ENCODE peak calls at places on chromosomes 4 and X, in seven cellular contexts. F is astrocyte of the cerebellum, E is cardiac fibroblast, K is fibroblast of mammary gland, N is GM20000, H is GM10248, I is A549. U is an unnamed sample.

GRCh38 chrX:155094468-155095061 is 23.3 kb downstream of the BRCC3 start:
- DNase-seq in F (peak; percentile 2), E (peak; percentile 39), K (peak; percentile 45), N (no peak), H (no peak), I (no peak), U (no peak)

GRCh38 chrX:13029831-13030771 is 14.3 kb downstream of the FAM9C start:
- DNase-seq in F (no peak), E (peak; percentile 40), K (no peak), N (no peak), H (no peak), I (no peak), U (no peak)

GRCh38 chrX:100072286-100072685 is 337.8 kb downstream of the PCDH19 start:
- DNase-seq in F (no peak), E (peak; percentile 20), K (peak; percentile 21), N (no peak), H (no peak), I (no peak), U (no peak)

GRCh38 chrX:103918584-103919335 is 43.7 kb upstream of the TMSB15B start:
- DNase-seq in F (no peak), E (peak; percentile 52), K (peak; percentile 42), N (peak; percentile 49), H (peak; percentile 62), I (peak; percentile 58), U (peak; percentile 37)

GRCh38 chrX:55135171-55135570 is 46.4 kb downstream of the PAGE2 start:
- DNase-seq in F (peak; percentile 6), E (peak; percentile 49), K (peak; percentile 31), N (no peak), H (no peak), I (peak; percentile 7), U (peak; percentile 24)

GRCh38 chr4:16931906-16932305 is 33.5 kb upstream of the LDB2 start:
- DNase-seq in F (no peak), E (peak; percentile 11), K (peak; percentile 8), N (no peak), H (no peak), I (no peak), U (no peak)

GRCh38 chr4:132227349-132228165 is 921.5 kb upstream of the PCDH10 start:
- DNase-seq in F (no peak), E (peak; percentile 66), K (peak; percentile 25), N (no peak), H (no peak), I (peak; percentile 1), U (no peak)

GRCh38 chr4:3442959-3443749 is 1.4 kb downstream of the HGFAC start:
- DNase-seq in F (no peak), E (peak; percentile 31), K (peak; percentile 11), N (peak; percentile 96), H (peak; percentile 93), I (peak; percentile 58), U (no peak)

GRCh38 chrX:75603833-75604232 is 81.0 kb upstream of the ZDHHC15 start:
- DNase-seq in F (peak; percentile 11), E (peak; percentile 33), K (peak; percentile 36), N (peak; percentile 13), H (peak; percentile 28), I (peak; percentile 16), U (peak; percentile 15)

GRCh38 chr4:112766422-112766821 is 129.5 kb downstream of the LARP7 start:
- DNase-seq in F (peak; percentile 16), E (peak; percentile 52), K (peak; percentile 43), N (peak; percentile 37), H (peak; percentile 27), I (no peak), U (peak; percentile 34)

GRCh38 chrX:6891404-6891803 is 256.1 kb upstream of the STS start:
- DNase-seq in F (no peak), E (no peak), K (no peak), N (no peak), H (no peak), I (no peak), U (no peak)

GRCh38 chrX:27336466-27337091 is 126.6 kb downstream of the PPP4R3C start:
- DNase-seq in F (no peak), E (peak; percentile 25), K (peak; percentile 4), N (peak; percentile 3), H (peak; percentile 18), I (peak; percentile 1), U (no peak)

GRCh38 chrX:11105080-11105479 is 6.1 kb upstream of the HCCS start:
- DNase-seq in F (no peak), E (peak; percentile 49), K (peak; percentile 67), N (no peak), H (no peak), I (peak; percentile 6), U (peak; percentile 26)

GRCh38 chr4:106355193-106355592 is 13.4 kb downstream of the GIMD1 start:
- DNase-seq in F (no peak), E (no peak), K (no peak), N (no peak), H (no peak), I (no peak), U (no peak)

GRCh38 chr4:183241322-183241640 is 78.8 kb downstream of the CLDN22 start:
- DNase-seq in F (peak; percentile 41), E (peak; percentile 88), K (peak; percentile 94), N (no peak), H (no peak), I (no peak), U (peak; percentile 51)

GRCh38 chr4:163866728-163867313 is 372.3 kb downstream of the TMA16 start:
- DNase-seq in F (peak; percentile 15), E (no peak), K (peak; percentile 79), N (no peak), H (no peak), I (no peak), U (no peak)

GRCh38 chr4:174437324-174437723 is 85.0 kb downstream of the HPGD start:
- DNase-seq in F (peak; percentile 52), E (peak; percentile 13), K (peak; percentile 95), N (no peak), H (no peak), I (peak; percentile 43), U (no peak)

GRCh38 chr4:108636246-108636645 is 14.2 kb upstream of the OSTC start:
- DNase-seq in F (no peak), E (no peak), K (peak; percentile 41), N (no peak), H (no peak), I (no peak), U (no peak)

GRCh38 chr4:40845136-40845910 is 95.6 kb downstream of the NSUN7 start:
- DNase-seq in F (no peak), E (no peak), K (no peak), N (no peak), H (no peak), I (no peak), U (no peak)

DNA sequence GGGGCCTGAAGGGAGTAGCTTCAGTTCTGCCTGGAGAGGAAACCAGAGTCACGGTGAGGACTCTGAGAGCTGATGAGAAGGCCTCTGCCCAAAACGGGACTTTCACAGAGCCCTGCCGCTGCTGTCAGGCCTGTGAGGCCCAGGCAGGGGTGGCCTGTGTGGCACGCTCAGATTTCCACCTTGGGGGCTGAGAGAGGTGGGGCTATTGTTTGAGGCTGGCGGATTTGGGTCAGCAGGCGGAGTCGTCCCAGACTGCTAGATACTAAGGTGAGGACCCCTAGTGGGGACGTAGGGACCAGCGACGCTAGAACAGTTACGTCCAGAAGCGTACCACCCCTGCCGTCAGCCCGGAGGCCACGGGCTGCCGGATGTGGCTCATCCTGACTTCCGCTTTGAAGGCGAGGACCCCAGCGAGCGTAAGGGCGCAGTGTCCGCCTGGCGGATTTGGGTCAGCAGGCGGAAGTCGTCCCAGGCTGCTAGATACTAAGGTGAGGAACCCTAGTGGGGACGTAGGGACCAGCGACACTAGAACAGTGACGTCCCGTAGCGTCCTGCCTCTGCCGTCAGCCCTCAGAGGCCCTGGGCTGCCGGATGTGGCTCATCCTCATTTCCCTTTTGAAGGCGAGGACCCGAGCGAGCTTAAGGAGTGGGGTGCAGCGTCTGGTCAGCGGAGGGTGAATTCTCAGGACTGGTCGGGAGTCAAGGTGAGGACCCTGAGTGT is at the start of gene MAGEB1:
- DNase-seq in F (no peak), E (no peak), K (no peak), N (no peak), H (no peak), I (no peak), U (no peak)
- TF ChIP-seq CTCF in F (no peak), E (no peak), K (no peak), N (no peak), H (no peak), I (no peak), U (no peak)

GRCh38 chr4:150875367-150875766 is 139.7 kb downstream of the LRBA start:
- DNase-seq in F (no peak), E (no peak), K (no peak), N (no peak), H (no peak), I (no peak), U (no peak)
- TF ChIP-seq CTCF in F (no peak), E (no peak), K (no peak), N (no peak), H (no peak), I (no peak), U (no peak)

DNA sequence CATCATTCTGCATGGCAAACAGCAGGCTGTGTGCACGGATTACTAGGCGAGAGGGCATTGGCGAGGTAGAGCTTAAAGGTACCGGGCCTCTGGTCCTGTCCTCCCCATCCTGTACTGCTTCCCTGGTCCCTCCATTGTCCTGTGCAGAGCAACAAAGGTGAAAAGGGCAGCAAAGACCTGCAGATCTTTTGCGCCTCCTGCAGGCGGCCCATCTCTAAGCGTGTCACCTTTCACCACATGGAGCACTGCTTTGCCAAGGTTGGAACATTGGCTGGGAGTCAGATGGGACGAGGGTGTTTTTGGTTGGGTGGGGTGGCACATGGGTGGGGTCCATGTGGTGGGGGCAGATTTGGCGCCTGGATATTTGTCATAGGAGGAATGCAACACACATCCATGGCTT is 64.7 kb upstream of the UXT start:
- DNase-seq in F (no peak), E (no peak), K (no peak), N (no peak), H (peak; percentile 10), I (no peak), U (no peak)
- TF ChIP-seq CTCF in F (no peak), E (no peak), K (no peak), N (no peak), H (peak; percentile 7), I (no peak), U (no peak)

GRCh38 chr4:140595065-140595464 is 26.3 kb upstream of the UCP1 start:
- DNase-seq in F (no peak), E (peak; percentile 31), K (peak; percentile 5), N (no peak), H (peak; percentile 34), I (peak; percentile 25), U (peak; percentile 2)
- TF ChIP-seq CTCF in F (peak; percentile 50), E (peak; percentile 49), K (peak; percentile 44), N (peak; percentile 28), H (no peak), I (peak; percentile 51), U (peak; percentile 55)

GRCh38 chr4:184955636-184956035 is 62.7 kb upstream of the HELT start:
- DNase-seq in F (no peak), E (no peak), K (no peak), N (peak; percentile 58), H (no peak), I (no peak), U (no peak)
- TF ChIP-seq CTCF in F (no peak), E (no peak), K (no peak), N (no peak), H (no peak), I (no peak), U (no peak)

GRCh38 chrX:85544609-85545008 is 165.1 kb upstream of the POF1B start:
- DNase-seq in F (no peak), E (peak; percentile 5), K (peak; percentile 1), N (peak; percentile 0), H (no peak), I (no peak), U (no peak)
- TF ChIP-seq CTCF in F (peak; percentile 8), E (no peak), K (peak; percentile 38), N (no peak), H (no peak), I (peak; percentile 51), U (peak; percentile 66)

GRCh38 chrX:70092247-70092646 is 30.0 kb downstream of the OTUD6A start:
- DNase-seq in F (no peak), E (no peak), K (no peak), N (no peak), H (no peak), I (no peak), U (no peak)

GRCh38 chrX:70096052-70096451 is 33.8 kb downstream of the OTUD6A start:
- DNase-seq in F (no peak), E (peak; percentile 57), K (peak; percentile 24), N (no peak), H (no peak), I (no peak), U (peak; percentile 0)
- TF ChIP-seq CTCF in F (no peak), E (peak; percentile 38), K (peak; percentile 29), N (no peak), H (no peak), I (peak; percentile 16), U (peak; percentile 40)

U was measured in HFFc6.